ENCODE peak calls at places on chromosome 14, in six cellular contexts. H is GM13977; Z is CD4-positive, alpha-beta T cell; K is uterus; O is esophagus squamous epithelium; G is lower lobe of right lung. L is an unnamed sample.

GRCh38 chr14:50773632-50774541 is 57.1 kb downstream of the NIN start:
- DNase-seq in H (peak; percentile 39), Z (peak; percentile 10), K (no peak), O (no peak), G (no peak), L (peak; percentile 25)

GRCh38 chr14:100750762-100751699 is 24.3 kb downstream of the DLK1 start:
- DNase-seq in H (no peak), Z (no peak), K (no peak), O (no peak), G (no peak), L (no peak)

GRCh38 chr14:69996197-69996596 is 117.0 kb downstream of the SMOC1 start:
- DNase-seq in H (no peak), Z (no peak), K (no peak), O (no peak), G (no peak), L (no peak)

GRCh38 chr14:68820999-68821683 is 28.3 kb upstream of the ZFP36L1 start:
- DNase-seq in H (peak; percentile 75), Z (no peak), K (no peak), O (no peak), G (no peak), L (no peak)

GRCh38 chr14:64966976-64967375 is 5.2 kb downstream of the RAB15 start:
- DNase-seq in H (no peak), Z (no peak), K (no peak), O (no peak), G (peak; percentile 71), L (no peak)

GRCh38 chr14:61183486-61183885 is 97.7 kb downstream of the TMEM30B start:
- DNase-seq in H (no peak), Z (no peak), K (no peak), O (no peak), G (no peak), L (no peak)

GRCh38 chr14:64580451-64580850 is 30.7 kb downstream of the PPP1R36 start:
- DNase-seq in H (no peak), Z (no peak), K (no peak), O (no peak), G (no peak), L (no peak)

GRCh38 chr14:68734231-68734732 is 58.6 kb downstream of the ZFP36L1 start:
- DNase-seq in H (peak; percentile 54), Z (peak; percentile 14), K (no peak), O (no peak), G (no peak), L (no peak)

GRCh38 chr14:22772725-22773124 is 6.2 kb downstream of the OXA1L start:
- DNase-seq in H (no peak), Z (no peak), K (no peak), O (no peak), G (no peak), L (no peak)

GRCh38 chr14:54172562-54172961 is 215.9 kb upstream of the BMP4 start:
- DNase-seq in H (no peak), Z (no peak), K (no peak), O (no peak), G (no peak), L (no peak)

GRCh38 chr14:63542231-63542999 is 762 bp downstream of the PPP2R5E start:
- DNase-seq in H (no peak), Z (no peak), K (peak; percentile 22), O (no peak), G (peak; percentile 62), L (no peak)

GRCh38 chr14:23551266-23552028 is at the start of gene ZFHX2:
- DNase-seq in H (peak; percentile 86), Z (peak; percentile 55), K (peak; percentile 50), O (no peak), G (peak; percentile 84), L (peak; percentile 92)

GRCh38 chr14:104313674-104314073 is 175.3 kb downstream of the KIF26A start:
- DNase-seq in H (no peak), Z (no peak), K (no peak), O (no peak), G (no peak), L (no peak)

GRCh38 chr14:31465113-31465512 is 7.8 kb upstream of the DTD2 start:
- DNase-seq in H (no peak), Z (no peak), K (no peak), O (no peak), G (no peak), L (no peak)

GRCh38 chr14:19823765-19824164 is 20.2 kb downstream of the OR4N2 start:
- DNase-seq in H (no peak), Z (no peak), K (no peak), O (no peak), G (no peak), L (no peak)

GRCh38 chr14:95059126-95059525 is 98.2 kb downstream of the DICER1 start:
- DNase-seq in H (no peak), Z (no peak), K (no peak), O (no peak), G (no peak), L (no peak)

GRCh38 chr14:22614240-22614799 is 16.2 kb downstream of the ABHD4 start:
- DNase-seq in H (no peak), Z (no peak), K (no peak), O (no peak), G (no peak), L (no peak)

GRCh38 chr14:57617510-57617909 is 123.9 kb upstream of the CCDC198 start:
- DNase-seq in H (no peak), Z (no peak), K (no peak), O (no peak), G (no peak), L (no peak)

GRCh38 chr14:92596328-92596943 is 82.9 kb downstream of the RIN3 start:
- DNase-seq in H (no peak), Z (no peak), K (no peak), O (no peak), G (no peak), L (no peak)
- TF ChIP-seq CTCF in H (peak; percentile 36), Z (no peak), K (no peak), O (no peak), G (no peak), L (peak; percentile 1)

GRCh38 chr14:24948261-24948847 is 101.6 kb downstream of the STXBP6 start:
- DNase-seq in H (no peak), Z (no peak), K (no peak), O (no peak), G (no peak), L (no peak)

GRCh38 chr14:24956104-24956503 is 93.8 kb downstream of the STXBP6 start:
- DNase-seq in H (no peak), Z (no peak), K (no peak), O (no peak), G (no peak), L (no peak)

GRCh38 chr14:24954037-24954696 is 95.8 kb downstream of the STXBP6 start:
- DNase-seq in H (no peak), Z (no peak), K (no peak), O (no peak), G (no peak), L (no peak)

GRCh38 chr14:24954697-24955037 is 95.3 kb downstream of the STXBP6 start:
- DNase-seq in H (no peak), Z (no peak), K (no peak), O (no peak), G (no peak), L (no peak)

DNA sequence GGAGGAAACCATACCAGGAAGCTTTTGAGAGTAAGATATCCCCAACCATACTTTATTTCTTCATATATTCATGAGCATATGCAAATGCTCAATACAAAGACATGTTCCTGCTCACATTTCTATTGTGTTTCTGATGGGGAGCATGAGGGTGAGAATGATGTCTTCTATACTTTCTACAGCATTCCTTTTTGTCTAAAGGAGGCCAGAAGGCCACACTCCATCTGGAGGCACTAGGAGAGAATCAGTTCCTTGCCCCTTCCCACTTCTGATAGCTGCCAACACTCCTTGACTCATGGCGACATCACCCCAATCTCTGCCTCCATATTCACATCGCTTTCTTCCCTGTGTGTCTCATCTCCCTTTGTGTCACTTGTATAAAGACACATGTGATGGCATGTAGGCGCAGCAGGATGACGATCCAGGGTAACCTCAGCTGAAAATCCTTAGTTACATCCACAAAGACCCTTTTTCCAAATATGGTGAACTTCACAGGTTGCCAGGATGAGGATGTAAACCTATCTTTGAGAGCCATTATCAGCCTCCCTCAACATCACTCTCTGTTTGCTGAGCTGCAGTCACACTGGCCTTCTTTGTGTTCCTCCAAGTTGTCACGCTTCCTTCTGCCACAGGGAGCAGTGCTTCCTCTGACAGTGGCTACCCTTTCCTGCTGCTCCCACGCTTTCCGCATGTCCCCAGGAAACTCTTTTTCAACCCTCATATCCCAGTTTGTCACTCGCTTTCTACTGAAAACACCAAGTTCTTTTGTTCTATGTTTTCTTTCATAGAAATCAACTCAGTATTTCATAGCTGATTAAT is 96.9 kb downstream of the STXBP6 start:
- DNase-seq in H (no peak), Z (no peak), K (no peak), O (no peak), G (no peak), L (no peak)
- TF ChIP-seq CTCF in H (no peak), Z (no peak), K (no peak), O (no peak), G (peak; percentile 34), L (no peak)

GRCh38 chr14:102592969-102593840 is 756 bp downstream of the RCOR1 start:
- DNase-seq in H (peak; percentile 68), Z (peak; percentile 42), K (peak; percentile 55), O (no peak), G (peak; percentile 72), L (no peak)
- TF ChIP-seq CTCF in H (peak; percentile 16), Z (peak; percentile 56), K (peak; percentile 46), O (peak; percentile 43), G (peak; percentile 55), L (no peak)

GRCh38 chr14:105387530-105387922 is 10.8 kb upstream of the TEX22 start:
- DNase-seq in H (no peak), Z (no peak), K (no peak), O (no peak), G (no peak), L (no peak)

GRCh38 chr14:105388110-105388951 is 10.0 kb upstream of the TEX22 start:
- DNase-seq in H (no peak), Z (no peak), K (no peak), O (no peak), G (no peak), L (no peak)

GRCh38 chr14:105385322-105385637 is 13.1 kb upstream of the TEX22 start:
- DNase-seq in H (no peak), Z (no peak), K (no peak), O (no peak), G (no peak), L (no peak)

GRCh38 chr14:105385698-105386365 is 12.5 kb upstream of the TEX22 start:
- DNase-seq in H (no peak), Z (no peak), K (no peak), O (no peak), G (no peak), L (no peak)

DNA sequence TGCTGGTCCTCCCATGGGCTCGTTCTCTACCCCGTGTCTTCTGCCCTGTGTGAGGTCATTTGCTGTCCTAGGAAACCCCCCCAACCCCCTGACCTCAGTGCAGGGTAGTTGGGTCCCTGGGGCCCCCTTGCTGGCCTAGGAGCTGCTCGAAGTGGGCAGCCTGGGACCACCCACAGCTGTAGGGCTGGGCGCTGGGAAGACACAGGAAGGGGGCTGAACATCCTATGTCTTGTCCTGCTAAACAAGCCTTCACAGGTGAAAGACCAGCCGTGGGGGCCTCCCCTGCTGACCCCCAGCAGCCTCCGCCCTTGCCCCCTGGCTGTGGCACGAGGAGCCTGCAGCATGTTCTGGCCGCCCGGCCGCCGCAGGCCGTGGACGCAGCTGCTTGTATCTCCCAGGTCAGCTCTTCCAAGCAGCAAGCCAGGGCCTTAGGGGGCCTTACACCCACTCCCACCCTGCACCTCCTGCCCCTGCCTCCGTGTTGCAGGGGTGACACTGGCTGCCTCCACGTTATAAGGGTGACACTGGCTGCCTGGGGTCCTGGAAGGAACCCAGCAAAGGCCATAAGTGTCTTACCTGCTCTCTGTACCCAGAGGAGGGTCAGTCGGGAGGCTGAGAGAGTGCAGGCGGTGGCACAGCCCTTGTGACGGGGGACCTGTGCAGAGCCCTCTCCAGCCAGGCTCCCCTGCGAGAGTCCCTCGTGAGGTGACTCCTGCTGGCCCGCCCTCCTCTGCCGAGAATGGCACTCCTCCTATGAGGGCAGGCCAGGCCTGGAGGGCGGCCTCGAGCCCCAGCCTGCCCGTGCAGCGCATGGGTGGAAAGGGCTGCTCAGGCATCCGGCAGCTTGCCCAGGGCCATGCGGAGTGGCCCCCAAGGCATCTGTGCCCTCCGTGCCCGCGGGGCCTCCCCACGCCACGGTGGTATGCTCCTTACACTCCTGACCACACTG is 11.5 kb upstream of the TEX22 start:
- DNase-seq in H (no peak), Z (no peak), K (no peak), O (no peak), G (no peak), L (no peak)
- TF ChIP-seq CTCF in H (no peak), Z (no peak), K (no peak), O (no peak), G (no peak), L (no peak)